ENCODE peak calls at places on chromosomes 13 and 19, in four cellular contexts. Q is HT1080, O is progenitor cell of endocrine pancreas, Z is ELF-1. L is an unnamed sample.

GRCh38 chr13:114309806-114310410 is 4.4 kb upstream of the CHAMP1 start:
- DNase-seq in Z (no peak), Q (no peak), O (no peak), L (no peak)

GRCh38 chr13:80654638-80655249 is 313.8 kb upstream of the SPRY2 start:
- DNase-seq in Q (no peak), Z (no peak), O (no peak), L (no peak)

GRCh38 chr19:5591476-5591875 is 23.7 kb upstream of the TINCR start:
- DNase-seq in Z (no peak), O (no peak), Q (no peak), L (no peak)

GRCh38 chr19:13906525-13906904 is 514 bp downstream of the CC2D1A start:
- DNase-seq in O (no peak), Z (no peak), Q (no peak), L (no peak)

GRCh38 chr19:45333609-45334303 is 6.8 kb upstream of the KLC3 start:
- DNase-seq in Q (no peak), Z (no peak), O (no peak), L (no peak)

GRCh38 chr13:26300140-26300539 is 46.2 kb downstream of the CDK8 start:
- DNase-seq in Z (no peak), O (no peak), Q (peak; percentile 73), L (peak; percentile 17)

GRCh38 chr19:1167687-1168561 is 6.1 kb downstream of the SBNO2 start:
- DNase-seq in O (no peak), Q (no peak), Z (no peak), L (no peak)

GRCh38 chr13:23656637-23657036 is 86.4 kb downstream of the TNFRSF19 start:
- DNase-seq in O (no peak), Q (no peak), Z (no peak), L (peak; percentile 33)

GRCh38 chr13:44413095-44413494 is 39.5 kb downstream of the SERP2 start:
- DNase-seq in Z (no peak), O (no peak), Q (no peak), L (no peak)

GRCh38 chr19:9819590-9819898 is 665 bp upstream of the FBXL12 start:
- DNase-seq in Q (no peak), Z (no peak), O (no peak), L (peak; percentile 96)

GRCh38 chr13:98300956-98301641 is 124.0 kb upstream of the RNF113B start:
- DNase-seq in Q (peak; percentile 16), O (no peak), Z (no peak), L (peak; percentile 27)

GRCh38 chr13:65133094-65133493 is 2097.0 kb downstream of the PCDH9 start:
- DNase-seq in O (no peak), Z (peak; percentile 24), Q (peak; percentile 2), L (no peak)

GRCh38 chr19:46394398-46394797 is 19.0 kb downstream of the CCDC8 start:
- DNase-seq in Q (no peak), Z (no peak), O (no peak), L (no peak)

GRCh38 chr13:30388401-30389283 is 33.7 kb upstream of the UBE2L5 start:
- DNase-seq in Q (no peak), Z (peak; percentile 79), O (no peak), L (peak; percentile 70)

GRCh38 chr19:56253737-56254136 is 18.8 kb upstream of the EDDM13 start:
- DNase-seq in O (no peak), Z (no peak), Q (peak; percentile 39), L (peak; percentile 54)

GRCh38 chr13:26051231-26052135 is at the start of gene SHISA2:
- DNase-seq in Q (peak; percentile 12), O (peak; percentile 40), Z (peak; percentile 75), L (peak; percentile 90)

GRCh38 chr19:35592226-35592625 is 6.3 kb downstream of the PMIS2 start:
- DNase-seq in Q (no peak), O (no peak), Z (peak; percentile 50), L (peak; percentile 57)

GRCh38 chr13:87777395-87777794 is 106.2 kb downstream of the SLITRK5 start:
- DNase-seq in Z (no peak), Q (peak; percentile 48), O (no peak), L (no peak)

GRCh38 chr19:47419789-47420188 is 462 bp upstream of the MEIS3 start:
- DNase-seq in Q (no peak), Z (peak; percentile 26), O (no peak), L (no peak)

GRCh38 chr19:15529774-15530372 is 21.5 kb downstream of the CYP4F22 start:
- DNase-seq in Z (no peak), Q (peak; percentile 46), O (no peak), L (no peak)

GRCh38 chr13:111262281-111262680 is 58.2 kb upstream of the TEX29 start:
- DNase-seq in O (no peak), Q (no peak), Z (no peak), L (no peak)

GRCh38 chr19:35643255-35644205 is 2.0 kb downstream of the ETV2 start:
- DNase-seq in O (peak; percentile 69), Z (peak; percentile 94), Q (peak; percentile 76), L (peak; percentile 89)

GRCh38 chr13:93786846-93787245 is 560.2 kb downstream of the GPC6 start:
- DNase-seq in Z (no peak), Q (no peak), O (no peak), L (no peak)

GRCh38 chr19:44807162-44807561 is 1.7 kb upstream of the BCAM start:
- DNase-seq in Z (peak; percentile 45), Q (peak; percentile 17), O (no peak), L (no peak)

GRCh38 chr13:41788552-41788951 is 172.4 kb downstream of the VWA8 start:
- DNase-seq in Q (no peak), O (no peak), Z (no peak), L (no peak)

GRCh38 chr19:55005684-55006488 is 32.2 kb downstream of the GP6 start:
- DNase-seq in Z (peak; percentile 95), O (no peak), Q (peak; percentile 99), L (no peak)

GRCh38 chr13:41455725-41456419 is 1.5 kb upstream of the RGCC start:
- DNase-seq in Q (no peak), O (no peak), Z (peak; percentile 61), L (no peak)

GRCh38 chr13:97020689-97021240 is 26.5 kb upstream of the OXGR1 start:
- DNase-seq in O (no peak), Z (no peak), Q (no peak), L (no peak)

GRCh38 chr13:40933508-40933907 is 85.6 kb downstream of the ELF1 start:
- DNase-seq in Z (no peak), Q (no peak), O (no peak), L (no peak)

GRCh38 chr19:17847538-17848366 is at the start of gene JAK3:
- DNase-seq in Q (no peak), O (peak; percentile 53), Z (peak; percentile 67), L (peak; percentile 94)

GRCh38 chr13:44401577-44401976 is 28.0 kb downstream of the SERP2 start:
- DNase-seq in Z (no peak), O (no peak), Q (no peak), L (no peak)

GRCh38 chr13:64884976-64885375 is 2345.2 kb downstream of the PCDH9 start:
- DNase-seq in Z (no peak), O (no peak), Q (no peak), L (no peak)

GRCh38 chr19:37943480-37943879 is 36.5 kb downstream of the SIPA1L3 start:
- DNase-seq in Q (no peak), O (no peak), Z (no peak), L (no peak)

GRCh38 chr13:110565296-110565695 is 3.8 kb upstream of the RAB20 start:
- DNase-seq in O (no peak), Q (no peak), Z (no peak), L (no peak)

GRCh38 chr13:19742651-19743050 is 40.1 kb downstream of the PSPC1 start:
- DNase-seq in Q (no peak), Z (peak; percentile 11), O (no peak), L (no peak)

GRCh38 chr13:68234278-68234677 is 1004.1 kb upstream of the PCDH9 start:
- DNase-seq in O (no peak), Z (no peak), Q (peak; percentile 20), L (no peak)

GRCh38 chr19:55688422-55689218 is 13.6 kb downstream of the EPN1 start:
- DNase-seq in Z (peak; percentile 31), Q (no peak), O (no peak), L (no peak)

GRCh38 chr13:48954086-48954485 is 21.6 kb upstream of the FNDC3A start:
- DNase-seq in O (no peak), Z (no peak), Q (peak; percentile 74), L (peak; percentile 17)

GRCh38 chr19:16338470-16339360 is 14.1 kb downstream of the KLF2 start:
- DNase-seq in Z (peak; percentile 29), Q (peak; percentile 99), O (no peak), L (peak; percentile 91)

L was measured in AG20443.